ENCODE peak calls at places on chromosome 18, in nine cellular contexts. Z is gastrocnemius medialis, S is H1, K is A549, J is NB4, D is IMR-90, I is GM12878, W is GM12891, F is transverse colon. B is an unnamed sample.

GRCh38 chr18:61096231-61096630 is 237.0 kb upstream of the CDH20 start:
- DNase-seq in Z (no peak), S (no peak), K (no peak), J (no peak), D (no peak), I (no peak), W (no peak), F (no peak), B (no peak)

GRCh38 chr18:55506074-55506473 is 81.9 kb downstream of the TCF4 start:
- DNase-seq in Z (no peak), S (no peak), K (no peak), J (no peak), D (no peak), I (no peak), W (no peak), F (no peak), B (no peak)

GRCh38 chr18:9042766-9043481 is 59.6 kb upstream of the NDUFV2 start:
- DNase-seq in Z (no peak), S (no peak), K (no peak), J (no peak), D (no peak), I (no peak), W (no peak), F (no peak), B (no peak)

GRCh38 chr18:7452331-7452730 is 114.8 kb upstream of the PTPRM start:
- DNase-seq in Z (no peak), S (peak), K (peak), J (peak), D (peak), I (no peak), W (peak), F (no peak), B (peak)

GRCh38 chr18:14943967-14944636 is 196.1 kb downstream of the ANKRD30B start:
- DNase-seq in Z (no peak), S (no peak), K (no peak), J (no peak), D (no peak), I (no peak), W (no peak), F (no peak), B (no peak)

GRCh38 chr18:13376841-13377351 is 158.3 kb downstream of the LDLRAD4 start:
- DNase-seq in Z (no peak), S (no peak), K (no peak), J (no peak), D (no peak), I (no peak), W (no peak), F (no peak), B (no peak)

GRCh38 chr18:67142604-67143003 is 373.9 kb downstream of the DSEL start:
- DNase-seq in Z (no peak), S (no peak), K (no peak), J (no peak), D (no peak), I (no peak), W (no peak), F (no peak), B (no peak)

GRCh38 chr18:76518543-76519155 is 23.6 kb upstream of the ZNF516 start:
- DNase-seq in Z (no peak), S (no peak), K (no peak), J (peak), D (peak), I (no peak), W (no peak), F (peak), B (no peak)

GRCh38 chr18:6414118-6414722 is 491 bp downstream of the L3MBTL4 start:
- DNase-seq in Z (peak), S (no peak), K (no peak), J (no peak), D (no peak), I (no peak), W (peak), F (peak), B (no peak)

GRCh38 chr18:111292-112014 is 46.9 kb upstream of the USP14 start:
- DNase-seq in Z (peak), S (peak), K (peak), J (peak), D (peak), I (no peak), W (peak), F (peak), B (peak)

GRCh38 chr18:61503688-61504087 is 170.5 kb downstream of the CDH20 start:
- DNase-seq in Z (no peak), S (no peak), K (no peak), J (no peak), D (peak), I (no peak), W (no peak), F (no peak), B (no peak)

GRCh38 chr18:34251919-34252318 is 27.2 kb upstream of the NOL4 start:
- DNase-seq in Z (no peak), S (no peak), K (no peak), J (no peak), D (no peak), I (no peak), W (no peak), F (no peak), B (no peak)

GRCh38 chr18:22559414-22560282 is 141.9 kb upstream of the CTAGE1 start:
- DNase-seq in Z (no peak), S (no peak), K (peak), J (peak), D (peak), I (no peak), W (no peak), F (peak), B (peak)

DNA sequence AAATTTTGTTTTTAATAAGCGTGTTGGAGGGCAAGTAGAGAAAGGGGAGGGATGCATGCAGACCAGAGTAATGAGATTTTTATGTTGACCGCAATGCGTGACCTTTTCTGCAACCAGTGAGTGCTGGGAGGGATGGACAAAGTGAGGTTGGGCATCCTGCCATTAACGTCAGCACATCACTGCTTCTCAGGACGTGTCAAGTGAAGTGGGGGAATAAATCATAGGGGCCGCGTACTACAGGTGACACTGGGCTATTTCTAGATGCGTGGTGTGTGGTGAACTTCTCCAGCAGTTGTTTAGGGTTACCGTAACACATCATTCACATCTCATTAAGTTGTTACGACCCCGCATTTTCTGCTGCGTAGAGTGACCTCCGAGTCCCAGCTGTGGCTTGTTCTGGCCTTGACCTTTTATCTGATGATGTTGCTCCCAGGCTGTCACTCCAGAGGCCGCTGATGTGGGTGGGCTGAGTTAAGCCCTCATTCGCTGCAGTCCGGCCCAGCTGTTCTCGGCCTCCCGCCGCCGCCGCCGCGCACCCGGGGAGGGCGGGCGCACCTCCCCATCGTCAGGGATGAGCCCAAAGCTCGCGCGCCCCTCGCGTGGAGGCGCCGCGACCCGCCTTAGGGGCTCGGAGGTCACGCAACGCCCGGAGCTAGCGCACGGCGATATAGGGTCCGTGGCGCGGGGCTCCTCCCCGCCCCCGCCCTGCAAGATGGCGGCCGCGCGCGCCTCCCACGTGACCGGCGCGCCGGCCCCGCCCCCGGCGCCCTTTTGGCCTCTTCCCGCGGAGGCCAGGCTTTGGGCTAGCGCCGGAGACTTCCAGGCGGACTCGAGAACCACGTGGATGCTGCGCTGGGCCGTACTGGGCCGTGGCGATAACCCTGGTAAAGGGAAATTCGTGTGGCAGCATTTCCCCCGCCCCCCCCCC is 3.5 kb downstream of the ZCCHC2 start:
- DNase-seq in Z (peak), S (no peak), K (peak), J (peak), D (peak), I (peak), W (no peak), F (peak), B (peak)
- TF ChIP-seq POLR2A in Z (peak), S (peak), K (peak), J (peak), D (peak), I (peak), W (peak), F (peak), B (peak)

DNA sequence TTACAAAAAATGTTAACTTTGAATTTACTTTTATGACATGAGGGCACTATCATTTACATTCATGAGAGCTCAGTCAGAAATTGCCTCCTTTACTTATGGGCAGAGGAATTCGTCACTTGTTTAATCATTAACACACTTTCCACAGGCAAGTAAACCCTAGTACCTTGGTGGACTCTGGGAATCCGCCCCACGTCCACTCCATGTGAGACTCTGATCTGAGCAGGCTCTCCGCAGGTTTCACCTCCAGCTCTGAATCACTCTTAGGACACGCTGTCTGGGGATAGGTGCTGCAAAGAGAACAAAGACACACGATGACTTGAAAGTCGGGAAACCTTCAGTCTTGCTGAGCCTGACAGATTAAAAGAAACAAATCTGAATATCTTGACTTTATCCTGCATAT is 73.6 kb downstream of the LPIN2 start:
- DNase-seq in Z (no peak), S (no peak), K (peak), J (no peak), D (no peak), I (no peak), W (no peak), F (peak), B (no peak)
- TF ChIP-seq POLR2A in Z (no peak), S (no peak), K (no peak), J (no peak), D (no peak), I (no peak), W (no peak), F (peak), B (no peak)

DNA sequence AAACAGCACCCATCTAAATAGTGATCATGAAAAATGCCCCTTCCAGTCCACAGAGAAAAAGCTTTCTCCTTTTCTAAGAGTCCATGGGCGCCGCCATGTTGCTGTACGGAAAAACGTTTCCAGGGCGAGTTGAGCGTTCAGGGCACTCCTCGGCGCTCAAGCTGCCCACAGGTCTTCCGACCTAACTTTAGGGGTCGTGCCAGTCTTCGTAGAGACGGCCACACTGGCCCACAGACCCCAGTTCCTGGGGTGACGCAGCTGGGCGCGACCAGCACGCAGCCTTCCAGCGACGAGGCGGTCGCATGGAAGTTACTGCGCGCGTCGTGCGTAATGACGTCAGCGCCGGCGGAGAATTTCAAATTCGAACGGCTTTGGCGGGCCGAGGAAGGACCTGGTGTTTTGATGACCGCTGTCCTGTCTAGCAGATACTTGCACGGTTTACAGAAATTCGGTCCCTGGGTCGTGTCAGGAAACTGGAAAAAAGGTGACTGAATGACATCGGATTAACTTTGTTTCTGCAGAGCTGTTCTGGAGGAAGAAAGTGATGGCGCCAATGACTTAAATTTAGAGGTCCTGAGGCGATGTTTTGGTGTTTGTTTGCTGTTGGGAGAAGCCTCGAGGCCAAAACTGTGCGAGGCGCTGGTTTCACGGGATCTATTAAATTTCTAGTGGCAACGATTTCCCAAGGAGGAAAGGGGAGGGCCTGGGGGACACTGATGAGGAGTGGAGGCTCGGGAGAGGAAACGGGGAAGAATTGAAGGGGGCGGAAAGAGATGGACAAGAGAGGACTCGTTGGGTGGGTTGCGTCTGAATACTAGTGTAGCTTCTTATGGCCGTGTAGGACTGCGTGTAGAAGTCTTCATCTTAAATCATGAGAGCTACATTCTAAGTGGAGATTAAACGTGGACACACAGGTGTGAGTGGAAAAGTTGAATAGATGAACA is at the start of the genes METTL4 and NDC80:
- DNase-seq in Z (peak), S (peak), K (peak), J (peak), D (peak), I (peak), W (peak), F (peak), B (peak)
- TF ChIP-seq POLR2A in Z (peak), S (no peak), K (peak), J (peak), D (peak), I (peak), W (no peak), F (peak), B (peak)

GRCh38 chr18:35582899-35583558 is 1.5 kb downstream of the GALNT1 start:
- DNase-seq in Z (no peak), S (no peak), K (no peak), J (peak), D (peak), I (no peak), W (no peak), F (no peak), B (no peak)

GRCh38 chr18:35581555-35582309 is at the start of gene GALNT1:
- DNase-seq in Z (no peak), S (no peak), K (no peak), J (peak), D (peak), I (no peak), W (no peak), F (no peak), B (peak)

GRCh38 chr18:35578481-35578880 is 3.1 kb upstream of the GALNT1 start:
- DNase-seq in Z (no peak), S (no peak), K (no peak), J (no peak), D (peak), I (no peak), W (no peak), F (no peak), B (no peak)

GRCh38 chr18:35582310-35582682 is 756 bp downstream of the GALNT1 start:
- DNase-seq in Z (no peak), S (no peak), K (no peak), J (peak), D (no peak), I (no peak), W (no peak), F (no peak), B (no peak)

DNA sequence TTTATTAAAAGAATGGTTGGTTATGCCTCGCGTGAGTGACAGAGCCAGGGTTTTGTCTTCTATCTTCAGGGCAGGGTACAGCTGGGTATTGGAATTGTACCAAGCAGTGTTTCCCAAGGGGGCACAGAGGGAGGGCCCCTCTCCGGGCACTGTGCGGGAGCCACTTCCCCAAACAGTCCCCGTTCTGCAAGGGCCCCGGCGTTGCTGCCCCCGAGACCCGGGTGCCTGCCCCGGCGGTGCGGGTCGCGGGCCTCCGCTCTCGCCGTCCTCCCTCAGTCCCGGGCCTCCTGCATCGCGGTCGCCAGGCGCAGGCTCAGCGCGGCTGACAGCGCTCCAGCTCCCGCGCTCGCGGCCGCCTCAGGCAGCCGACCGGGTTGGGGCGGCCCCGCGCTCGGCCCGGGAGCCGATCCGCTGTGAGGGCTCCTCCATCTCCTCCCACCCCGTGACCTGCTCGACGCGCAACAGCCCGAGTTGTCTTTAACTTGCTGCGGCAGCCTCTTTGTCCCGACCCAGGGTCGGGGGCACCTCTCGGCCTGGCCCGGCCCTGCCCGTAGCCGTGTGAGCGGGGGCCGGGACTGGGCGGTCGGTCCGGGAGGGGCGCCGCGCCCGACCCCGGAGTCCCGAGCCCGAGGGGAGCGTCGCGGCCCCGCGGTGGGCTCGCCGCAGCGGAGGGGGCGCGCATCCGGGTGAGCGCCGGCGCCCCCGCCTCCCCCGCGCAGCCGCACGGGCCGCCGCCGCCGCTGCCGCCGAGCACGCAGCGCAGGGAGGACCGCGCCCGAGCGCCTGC is 599 bp upstream of the GALNT1 start:
- DNase-seq in Z (peak), S (peak), K (peak), J (peak), D (peak), I (no peak), W (peak), F (peak), B (peak)
- TF ChIP-seq POLR2A in Z (peak), S (no peak), K (no peak), J (no peak), D (no peak), I (peak), W (no peak), F (no peak), B (peak)

GRCh38 chr18:50422286-50422898 is 47.5 kb downstream of the SKA1 start:
- DNase-seq in Z (no peak), S (no peak), K (no peak), J (no peak), D (no peak), I (no peak), W (no peak), F (no peak), B (no peak)
- TF ChIP-seq POLR2A in Z (no peak), S (no peak), K (no peak), J (no peak), D (no peak), I (no peak), W (no peak), F (no peak), B (no peak)

GRCh38 chr18:36130039-36130831 is 536 bp downstream of the ELP2 start:
- DNase-seq in Z (no peak), S (no peak), K (no peak), J (peak), D (peak), I (no peak), W (no peak), F (no peak), B (no peak)
- TF ChIP-seq POLR2A in Z (peak), S (no peak), K (no peak), J (no peak), D (no peak), I (no peak), W (no peak), F (no peak), B (no peak)

B was measured in H54.